ENCODE peak calls at places on chromosomes 11 and 22, in six cellular contexts. One of them, this sample, is unnamed.

GRCh38 chr11:105297463-105297862 is 157.9 kb upstream of the CARD18 start:
- DNase-seq in astrocyte: peak; percentile 71
- DNase-seq in OCI-LY7: no peak
- DNase-seq in K562: no peak
- DNase-seq in fibroblast of lung: peak; percentile 22
- DNase-seq in neural progenitor cell: no peak
- DNase-seq in this sample: peak; percentile 26

GRCh38 chr11:131671764-131672163 is 301.3 kb downstream of the NTM start:
- DNase-seq in astrocyte: no peak
- DNase-seq in OCI-LY7: no peak
- DNase-seq in K562: no peak
- DNase-seq in fibroblast of lung: no peak
- DNase-seq in neural progenitor cell: peak; percentile 64
- DNase-seq in this sample: no peak

GRCh38 chr22:38107692-38108515 is 2.6 kb downstream of the BAIAP2L2 start:
- DNase-seq in astrocyte: no peak
- DNase-seq in OCI-LY7: no peak
- DNase-seq in K562: no peak
- DNase-seq in fibroblast of lung: no peak
- DNase-seq in neural progenitor cell: no peak
- DNase-seq in this sample: no peak

GRCh38 chr11:29018631-29019030 is 910.4 kb downstream of the METTL15 start:
- DNase-seq in astrocyte: peak; percentile 95
- DNase-seq in OCI-LY7: no peak
- DNase-seq in K562: no peak
- DNase-seq in fibroblast of lung: peak; percentile 46
- DNase-seq in neural progenitor cell: no peak
- DNase-seq in this sample: peak; percentile 76

GRCh38 chr11:74139151-74139918 is 31.5 kb downstream of the C2CD3 start:
- DNase-seq in astrocyte: no peak
- DNase-seq in OCI-LY7: no peak
- DNase-seq in K562: no peak
- DNase-seq in fibroblast of lung: no peak
- DNase-seq in neural progenitor cell: no peak
- DNase-seq in this sample: peak; percentile 19

GRCh38 chr11:100098560-100098959 is 588.5 kb upstream of the ARHGAP42 start:
- DNase-seq in astrocyte: no peak
- DNase-seq in OCI-LY7: no peak
- DNase-seq in K562: no peak
- DNase-seq in fibroblast of lung: no peak
- DNase-seq in neural progenitor cell: no peak
- DNase-seq in this sample: no peak

GRCh38 chr11:62601114-62601363 is 626 bp downstream of the MTA2 start:
- DNase-seq in astrocyte: no peak
- DNase-seq in OCI-LY7: peak; percentile 43
- DNase-seq in K562: peak; percentile 43
- DNase-seq in fibroblast of lung: no peak
- DNase-seq in neural progenitor cell: no peak
- DNase-seq in this sample: peak; percentile 43

GRCh38 chr11:70762810-70763209 is 364.5 kb downstream of the CTTN start:
- DNase-seq in astrocyte: no peak
- DNase-seq in OCI-LY7: no peak
- DNase-seq in K562: no peak
- DNase-seq in fibroblast of lung: no peak
- DNase-seq in neural progenitor cell: no peak
- DNase-seq in this sample: no peak

GRCh38 chr11:76512851-76513653 is 68.2 kb downstream of the EMSY start:
- DNase-seq in astrocyte: no peak
- DNase-seq in OCI-LY7: peak; percentile 32
- DNase-seq in K562: no peak
- DNase-seq in fibroblast of lung: peak; percentile 73
- DNase-seq in neural progenitor cell: peak; percentile 20
- DNase-seq in this sample: peak; percentile 62

GRCh38 chr11:10670099-10670498 is 23.5 kb downstream of the IRAG1 start:
- DNase-seq in astrocyte: no peak
- DNase-seq in OCI-LY7: no peak
- DNase-seq in K562: no peak
- DNase-seq in fibroblast of lung: no peak
- DNase-seq in neural progenitor cell: no peak
- DNase-seq in this sample: no peak

GRCh38 chr22:35631597-35631996 is 14.5 kb upstream of the MB start:
- DNase-seq in astrocyte: no peak
- DNase-seq in OCI-LY7: peak; percentile 79
- DNase-seq in K562: peak; percentile 41
- DNase-seq in fibroblast of lung: peak; percentile 42
- DNase-seq in neural progenitor cell: no peak
- DNase-seq in this sample: no peak

GRCh38 chr11:37504066-37504611 is 906.1 kb upstream of the RAG2 start:
- DNase-seq in astrocyte: peak; percentile 98
- DNase-seq in OCI-LY7: no peak
- DNase-seq in K562: no peak
- DNase-seq in fibroblast of lung: peak; percentile 68
- DNase-seq in neural progenitor cell: peak; percentile 46
- DNase-seq in this sample: peak; percentile 80

GRCh38 chr11:114813216-114813615 is 134.9 kb downstream of the NXPE2 start:
- DNase-seq in astrocyte: no peak
- DNase-seq in OCI-LY7: no peak
- DNase-seq in K562: no peak
- DNase-seq in fibroblast of lung: no peak
- DNase-seq in neural progenitor cell: no peak
- DNase-seq in this sample: no peak

GRCh38 chr22:48891688-48892380 is 935.8 kb downstream of the BRD1 start:
- DNase-seq in astrocyte: no peak
- DNase-seq in OCI-LY7: no peak
- DNase-seq in K562: no peak
- DNase-seq in fibroblast of lung: no peak
- DNase-seq in neural progenitor cell: no peak
- DNase-seq in this sample: no peak

GRCh38 chr11:77473001-77473800 is 693 bp downstream of the PAK1 start:
- DNase-seq in astrocyte: no peak
- DNase-seq in OCI-LY7: no peak
- DNase-seq in K562: no peak
- DNase-seq in fibroblast of lung: peak; percentile 15
- DNase-seq in neural progenitor cell: peak; percentile 75
- DNase-seq in this sample: peak; percentile 39

GRCh38 chr22:45903355-45904149 is 73.4 kb downstream of the WNT7B start:
- DNase-seq in astrocyte: peak; percentile 75
- DNase-seq in OCI-LY7: no peak
- DNase-seq in K562: no peak
- DNase-seq in fibroblast of lung: peak; percentile 72
- DNase-seq in neural progenitor cell: no peak
- DNase-seq in this sample: peak; percentile 82

GRCh38 chr11:1939006-1939626 is 8.0 kb upstream of the MRPL23 start:
- DNase-seq in astrocyte: no peak
- DNase-seq in OCI-LY7: no peak
- DNase-seq in K562: peak; percentile 39
- DNase-seq in fibroblast of lung: no peak
- DNase-seq in neural progenitor cell: no peak
- DNase-seq in this sample: no peak

DNA sequence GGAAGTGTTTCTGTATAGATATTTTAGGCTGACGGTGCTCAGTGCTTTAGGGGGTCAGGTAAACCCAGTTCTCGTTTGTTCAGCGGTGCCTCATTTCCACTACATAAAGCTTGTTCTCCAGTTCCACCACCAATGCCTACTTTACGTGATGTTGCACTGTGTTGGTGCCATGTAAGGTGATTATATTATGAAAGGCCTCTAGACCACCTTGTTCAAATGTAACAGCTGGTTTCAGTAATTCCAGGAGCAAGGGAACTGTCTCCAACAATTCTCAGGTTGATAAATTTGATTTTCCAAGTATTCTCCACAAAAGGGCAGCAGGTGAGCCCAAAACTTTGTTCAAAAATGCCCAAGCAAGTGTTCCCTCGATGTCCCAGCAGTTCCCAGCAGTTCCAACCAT is 83.7 kb upstream of the SEPTIN5 start:
- DNase-seq in astrocyte: no peak
- DNase-seq in OCI-LY7: no peak
- DNase-seq in K562: no peak
- DNase-seq in fibroblast of lung: no peak
- DNase-seq in neural progenitor cell: no peak
- DNase-seq in this sample: no peak
- H2AFZ ChIP-seq in astrocyte: no peak overlapping the region
- H2AFZ ChIP-seq in OCI-LY7: no peak overlapping the region
- H2AFZ ChIP-seq in K562: no peak overlapping the region
- H2AFZ ChIP-seq in fibroblast of lung: no peak overlapping the region
- H2AFZ ChIP-seq in neural progenitor cell: no peak overlapping the region
- H2AFZ ChIP-seq in this sample: no peak overlapping the region

GRCh38 chr11:65354265-65355012 is at the start of gene TIGD3:
- DNase-seq in astrocyte: peak; percentile 79
- DNase-seq in OCI-LY7: peak; percentile 98
- DNase-seq in K562: peak; percentile 99
- DNase-seq in fibroblast of lung: peak; percentile 91
- DNase-seq in neural progenitor cell: peak; percentile 99
- DNase-seq in this sample: peak; percentile 96

GRCh38 chr11:65353376-65353775 is 1.2 kb upstream of the TIGD3 start:
- DNase-seq in astrocyte: no peak
- DNase-seq in OCI-LY7: no peak
- DNase-seq in K562: no peak
- DNase-seq in fibroblast of lung: no peak
- DNase-seq in neural progenitor cell: no peak
- DNase-seq in this sample: no peak

GRCh38 chr11:65352783-65353182 is 1.8 kb upstream of the TIGD3 start:
- DNase-seq in astrocyte: no peak
- DNase-seq in OCI-LY7: peak; percentile 44
- DNase-seq in K562: no peak
- DNase-seq in fibroblast of lung: peak; percentile 44
- DNase-seq in neural progenitor cell: no peak
- DNase-seq in this sample: peak; percentile 44

GRCh38 chr11:65355013-65355775 is 643 bp downstream of the TIGD3 start:
- DNase-seq in astrocyte: no peak
- DNase-seq in OCI-LY7: peak; percentile 57
- DNase-seq in K562: peak; percentile 70
- DNase-seq in fibroblast of lung: no peak
- DNase-seq in neural progenitor cell: peak; percentile 73
- DNase-seq in this sample: no peak

GRCh38 chr11:65353900-65354264 is 669 bp upstream of the TIGD3 start:
- DNase-seq in astrocyte: no peak
- DNase-seq in OCI-LY7: no peak
- DNase-seq in K562: no peak
- DNase-seq in fibroblast of lung: no peak
- DNase-seq in neural progenitor cell: no peak
- DNase-seq in this sample: no peak
- H2AFZ ChIP-seq in astrocyte: no peak overlapping the region
- H2AFZ ChIP-seq in OCI-LY7: no peak overlapping the region
- H2AFZ ChIP-seq in K562: peak overlapping the region; percentile 82
- H2AFZ ChIP-seq in fibroblast of lung: no peak overlapping the region
- H2AFZ ChIP-seq in neural progenitor cell: no peak overlapping the region
- H2AFZ ChIP-seq in this sample: no peak overlapping the region

GRCh38 chr11:82960000-82960778 is 58.7 kb downstream of the DDIAS start:
- DNase-seq in astrocyte: no peak
- DNase-seq in OCI-LY7: peak; percentile 81
- DNase-seq in K562: no peak
- DNase-seq in fibroblast of lung: no peak
- DNase-seq in neural progenitor cell: no peak
- DNase-seq in this sample: no peak

DNA sequence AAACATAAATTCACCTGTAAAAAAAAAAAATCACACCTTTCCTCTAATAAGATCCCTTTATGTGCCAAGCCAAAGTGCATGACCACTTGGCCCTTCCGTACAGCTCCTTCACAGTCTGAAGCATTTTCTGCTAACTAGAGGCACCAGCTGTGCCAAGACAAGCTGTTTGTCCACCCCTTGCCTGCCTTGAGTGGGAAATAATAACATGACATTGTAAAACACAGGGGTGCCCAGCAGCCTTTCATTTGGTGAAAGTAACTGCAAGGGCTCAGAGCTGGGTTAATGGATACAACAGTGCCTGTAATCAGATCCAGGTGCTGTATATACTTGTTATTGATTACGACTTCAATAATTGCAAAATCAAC is 59.2 kb downstream of the DDIAS start:
- DNase-seq in astrocyte: no peak
- DNase-seq in OCI-LY7: peak; percentile 54
- DNase-seq in K562: no peak
- DNase-seq in fibroblast of lung: no peak
- DNase-seq in neural progenitor cell: no peak
- DNase-seq in this sample: no peak
- H2AFZ ChIP-seq in astrocyte: no peak overlapping the region
- H2AFZ ChIP-seq in OCI-LY7: peak overlapping the region; percentile 70
- H2AFZ ChIP-seq in K562: peak overlapping the region; percentile 9
- H2AFZ ChIP-seq in fibroblast of lung: no peak overlapping the region
- H2AFZ ChIP-seq in neural progenitor cell: no peak overlapping the region
- H2AFZ ChIP-seq in this sample: no peak overlapping the region

DNA sequence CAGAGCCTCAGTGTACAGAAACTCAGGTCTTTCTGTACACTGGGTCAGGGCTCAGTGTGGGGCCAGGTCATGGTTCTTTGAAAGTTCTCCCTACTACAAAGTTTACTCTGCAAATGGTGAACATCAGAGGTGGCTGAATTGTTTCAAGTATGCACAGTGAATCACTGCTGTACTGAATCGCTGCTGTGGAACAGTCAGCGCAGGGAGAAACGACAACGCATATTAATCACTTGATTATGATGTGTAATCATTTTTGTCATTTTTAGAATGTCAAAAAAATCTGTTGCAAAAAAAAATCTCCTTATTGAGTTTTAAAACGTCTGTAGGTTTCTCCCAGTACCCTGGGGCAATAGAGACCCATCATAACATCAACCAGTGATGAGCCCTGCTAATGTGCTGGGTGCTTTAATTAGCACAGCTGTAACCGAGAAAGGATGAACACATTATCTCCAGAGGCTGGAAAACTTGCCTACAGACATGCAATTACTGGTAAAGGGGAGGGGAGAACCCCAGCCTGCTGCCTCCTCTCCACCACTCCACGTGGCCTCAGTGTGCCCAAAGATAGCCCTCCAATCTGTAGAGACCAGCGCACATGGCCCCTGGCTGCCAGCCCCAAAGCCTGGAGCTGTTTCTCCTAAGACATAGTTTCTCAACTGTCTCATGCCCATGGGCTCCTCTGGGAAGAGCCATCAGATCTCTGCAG is 12.8 kb downstream of the ARRB1 start:
- DNase-seq in astrocyte: peak; percentile 47
- DNase-seq in OCI-LY7: no peak
- DNase-seq in K562: no peak
- DNase-seq in fibroblast of lung: no peak
- DNase-seq in neural progenitor cell: no peak
- DNase-seq in this sample: peak; percentile 77
- H2AFZ ChIP-seq in astrocyte: no peak overlapping the region
- H2AFZ ChIP-seq in OCI-LY7: no peak overlapping the region
- H2AFZ ChIP-seq in K562: no peak overlapping the region
- H2AFZ ChIP-seq in fibroblast of lung: no peak overlapping the region
- H2AFZ ChIP-seq in neural progenitor cell: no peak overlapping the region
- H2AFZ ChIP-seq in this sample: no peak overlapping the region

GRCh38 chr11:124707813-124708212 is 31.9 kb upstream of the NRGN start:
- DNase-seq in astrocyte: no peak
- DNase-seq in OCI-LY7: no peak
- DNase-seq in K562: no peak
- DNase-seq in fibroblast of lung: no peak
- DNase-seq in neural progenitor cell: no peak
- DNase-seq in this sample: no peak
- H2AFZ ChIP-seq in astrocyte: no peak overlapping the region
- H2AFZ ChIP-seq in OCI-LY7: no peak overlapping the region
- H2AFZ ChIP-seq in K562: no peak overlapping the region
- H2AFZ ChIP-seq in fibroblast of lung: no peak overlapping the region
- H2AFZ ChIP-seq in neural progenitor cell: no peak overlapping the region
- H2AFZ ChIP-seq in this sample: no peak overlapping the region

This sample was measured in mesenchymal stem cell.